ENCODE peak calls at places on chromosomes 1 and 21, in nine cellular contexts. One of them, this sample, is unnamed.

GRCh38 chr1:199113265-199113869 is 474.5 kb downstream of the PTPRC start:
- DNase-seq in fibroblast of the conjunctiva: peak
- DNase-seq in stimulated activated CD4-positive, alpha-beta T cell treated with anti-CD3 and anti-CD28 coated beads, Interleukin-1b, Interleukin-23, amount 100 ng/mL, for 4 hours: peak
- DNase-seq in brain microvascular endothelial cell: peak
- DNase-seq in astrocyte of the spinal cord: peak
- DNase-seq in H9: peak
- DNase-seq in AG08395: peak
- DNase-seq in activated T-helper 1 cell treated with anti-CD3 and anti-CD28 coated beads, Interleukin-2, amount 50 U/mL, for 16 hours: peak
- DNase-seq in cardiac septum: peak
- DNase-seq in this sample: no peak

GRCh38 chr21:43317254-43317748 is 109.6 kb downstream of the SIK1 start:
- DNase-seq in activated T-helper 1 cell treated with anti-CD3 and anti-CD28 coated beads, Interleukin-2, amount 50 U/mL, for 16 hours: no peak
- DNase-seq in astrocyte of the spinal cord: no peak
- DNase-seq in AG08395: no peak
- DNase-seq in fibroblast of the conjunctiva: no peak
- DNase-seq in H9: no peak
- DNase-seq in cardiac septum: no peak
- DNase-seq in brain microvascular endothelial cell: no peak
- DNase-seq in stimulated activated CD4-positive, alpha-beta T cell treated with anti-CD3 and anti-CD28 coated beads, Interleukin-1b, Interleukin-23, amount 100 ng/mL, for 4 hours: no peak
- DNase-seq in this sample: no peak

GRCh38 chr1:117396074-117396473 is 28.8 kb downstream of the MAN1A2 start:
- DNase-seq in cardiac septum: no peak
- DNase-seq in H9: no peak
- DNase-seq in activated T-helper 1 cell treated with anti-CD3 and anti-CD28 coated beads, Interleukin-2, amount 50 U/mL, for 16 hours: no peak
- DNase-seq in AG08395: no peak
- DNase-seq in fibroblast of the conjunctiva: no peak
- DNase-seq in astrocyte of the spinal cord: no peak
- DNase-seq in brain microvascular endothelial cell: no peak
- DNase-seq in stimulated activated CD4-positive, alpha-beta T cell treated with anti-CD3 and anti-CD28 coated beads, Interleukin-1b, Interleukin-23, amount 100 ng/mL, for 4 hours: no peak
- DNase-seq in this sample: no peak

GRCh38 chr1:164780863-164781262 is 221.9 kb downstream of the PBX1 start:
- DNase-seq in brain microvascular endothelial cell: peak
- DNase-seq in fibroblast of the conjunctiva: peak
- DNase-seq in activated T-helper 1 cell treated with anti-CD3 and anti-CD28 coated beads, Interleukin-2, amount 50 U/mL, for 16 hours: no peak
- DNase-seq in H9: no peak
- DNase-seq in stimulated activated CD4-positive, alpha-beta T cell treated with anti-CD3 and anti-CD28 coated beads, Interleukin-1b, Interleukin-23, amount 100 ng/mL, for 4 hours: no peak
- DNase-seq in cardiac septum: no peak
- DNase-seq in astrocyte of the spinal cord: peak
- DNase-seq in AG08395: peak
- DNase-seq in this sample: no peak

GRCh38 chr21:14541840-14542495 is 4.1 kb downstream of the SAMSN1 start:
- DNase-seq in H9: no peak
- DNase-seq in cardiac septum: no peak
- DNase-seq in AG08395: no peak
- DNase-seq in fibroblast of the conjunctiva: no peak
- DNase-seq in brain microvascular endothelial cell: no peak
- DNase-seq in activated T-helper 1 cell treated with anti-CD3 and anti-CD28 coated beads, Interleukin-2, amount 50 U/mL, for 16 hours: no peak
- DNase-seq in astrocyte of the spinal cord: no peak
- DNase-seq in stimulated activated CD4-positive, alpha-beta T cell treated with anti-CD3 and anti-CD28 coated beads, Interleukin-1b, Interleukin-23, amount 100 ng/mL, for 4 hours: no peak
- DNase-seq in this sample: no peak

GRCh38 chr1:227902641-227902990 is 45.1 kb downstream of the WNT9A start:
- DNase-seq in stimulated activated CD4-positive, alpha-beta T cell treated with anti-CD3 and anti-CD28 coated beads, Interleukin-1b, Interleukin-23, amount 100 ng/mL, for 4 hours: no peak
- DNase-seq in H9: no peak
- DNase-seq in AG08395: no peak
- DNase-seq in brain microvascular endothelial cell: no peak
- DNase-seq in fibroblast of the conjunctiva: no peak
- DNase-seq in astrocyte of the spinal cord: no peak
- DNase-seq in activated T-helper 1 cell treated with anti-CD3 and anti-CD28 coated beads, Interleukin-2, amount 50 U/mL, for 16 hours: no peak
- DNase-seq in cardiac septum: no peak
- DNase-seq in this sample: no peak

GRCh38 chr1:180615493-180616290 is 16.1 kb upstream of the XPR1 start:
- DNase-seq in brain microvascular endothelial cell: no peak
- DNase-seq in cardiac septum: no peak
- DNase-seq in activated T-helper 1 cell treated with anti-CD3 and anti-CD28 coated beads, Interleukin-2, amount 50 U/mL, for 16 hours: no peak
- DNase-seq in stimulated activated CD4-positive, alpha-beta T cell treated with anti-CD3 and anti-CD28 coated beads, Interleukin-1b, Interleukin-23, amount 100 ng/mL, for 4 hours: no peak
- DNase-seq in AG08395: no peak
- DNase-seq in astrocyte of the spinal cord: no peak
- DNase-seq in fibroblast of the conjunctiva: no peak
- DNase-seq in H9: no peak
- DNase-seq in this sample: no peak

GRCh38 chr1:245682638-245683376 is 528.0 kb downstream of the KIF26B start:
- DNase-seq in AG08395: peak
- DNase-seq in astrocyte of the spinal cord: no peak
- DNase-seq in brain microvascular endothelial cell: no peak
- DNase-seq in cardiac septum: peak
- DNase-seq in fibroblast of the conjunctiva: no peak
- DNase-seq in H9: no peak
- DNase-seq in activated T-helper 1 cell treated with anti-CD3 and anti-CD28 coated beads, Interleukin-2, amount 50 U/mL, for 16 hours: no peak
- DNase-seq in stimulated activated CD4-positive, alpha-beta T cell treated with anti-CD3 and anti-CD28 coated beads, Interleukin-1b, Interleukin-23, amount 100 ng/mL, for 4 hours: no peak
- DNase-seq in this sample: no peak

GRCh38 chr1:34403156-34403555 is 226.4 kb downstream of the C1orf94 start:
- DNase-seq in fibroblast of the conjunctiva: no peak
- DNase-seq in activated T-helper 1 cell treated with anti-CD3 and anti-CD28 coated beads, Interleukin-2, amount 50 U/mL, for 16 hours: no peak
- DNase-seq in cardiac septum: no peak
- DNase-seq in stimulated activated CD4-positive, alpha-beta T cell treated with anti-CD3 and anti-CD28 coated beads, Interleukin-1b, Interleukin-23, amount 100 ng/mL, for 4 hours: no peak
- DNase-seq in AG08395: no peak
- DNase-seq in H9: no peak
- DNase-seq in brain microvascular endothelial cell: no peak
- DNase-seq in astrocyte of the spinal cord: no peak
- DNase-seq in this sample: no peak

GRCh38 chr1:186782791-186783190 is 46.0 kb upstream of the PLA2G4A start:
- DNase-seq in activated T-helper 1 cell treated with anti-CD3 and anti-CD28 coated beads, Interleukin-2, amount 50 U/mL, for 16 hours: no peak
- DNase-seq in astrocyte of the spinal cord: no peak
- DNase-seq in cardiac septum: no peak
- DNase-seq in AG08395: no peak
- DNase-seq in brain microvascular endothelial cell: peak
- DNase-seq in fibroblast of the conjunctiva: no peak
- DNase-seq in stimulated activated CD4-positive, alpha-beta T cell treated with anti-CD3 and anti-CD28 coated beads, Interleukin-1b, Interleukin-23, amount 100 ng/mL, for 4 hours: no peak
- DNase-seq in H9: no peak
- DNase-seq in this sample: no peak

GRCh38 chr1:173043253-173043652 is 7.5 kb downstream of the TNFSF18 start:
- DNase-seq in brain microvascular endothelial cell: peak
- DNase-seq in fibroblast of the conjunctiva: no peak
- DNase-seq in stimulated activated CD4-positive, alpha-beta T cell treated with anti-CD3 and anti-CD28 coated beads, Interleukin-1b, Interleukin-23, amount 100 ng/mL, for 4 hours: no peak
- DNase-seq in H9: no peak
- DNase-seq in astrocyte of the spinal cord: peak
- DNase-seq in cardiac septum: no peak
- DNase-seq in AG08395: peak
- DNase-seq in activated T-helper 1 cell treated with anti-CD3 and anti-CD28 coated beads, Interleukin-2, amount 50 U/mL, for 16 hours: no peak
- DNase-seq in this sample: no peak

GRCh38 chr1:55420866-55421265 is 205.7 kb upstream of the USP24 start:
- DNase-seq in cardiac septum: no peak
- DNase-seq in stimulated activated CD4-positive, alpha-beta T cell treated with anti-CD3 and anti-CD28 coated beads, Interleukin-1b, Interleukin-23, amount 100 ng/mL, for 4 hours: no peak
- DNase-seq in activated T-helper 1 cell treated with anti-CD3 and anti-CD28 coated beads, Interleukin-2, amount 50 U/mL, for 16 hours: no peak
- DNase-seq in fibroblast of the conjunctiva: no peak
- DNase-seq in astrocyte of the spinal cord: no peak
- DNase-seq in AG08395: peak
- DNase-seq in brain microvascular endothelial cell: no peak
- DNase-seq in H9: no peak
- DNase-seq in this sample: no peak

GRCh38 chr1:21655748-21656147 is 13.4 kb downstream of the RAP1GAP start:
- DNase-seq in activated T-helper 1 cell treated with anti-CD3 and anti-CD28 coated beads, Interleukin-2, amount 50 U/mL, for 16 hours: no peak
- DNase-seq in stimulated activated CD4-positive, alpha-beta T cell treated with anti-CD3 and anti-CD28 coated beads, Interleukin-1b, Interleukin-23, amount 100 ng/mL, for 4 hours: no peak
- DNase-seq in brain microvascular endothelial cell: no peak
- DNase-seq in astrocyte of the spinal cord: no peak
- DNase-seq in AG08395: peak
- DNase-seq in H9: peak
- DNase-seq in fibroblast of the conjunctiva: no peak
- DNase-seq in cardiac septum: no peak
- DNase-seq in this sample: no peak

GRCh38 chr1:108949044-108949443 is 14.2 kb downstream of the CLCC1 start:
- DNase-seq in cardiac septum: no peak
- DNase-seq in stimulated activated CD4-positive, alpha-beta T cell treated with anti-CD3 and anti-CD28 coated beads, Interleukin-1b, Interleukin-23, amount 100 ng/mL, for 4 hours: no peak
- DNase-seq in H9: no peak
- DNase-seq in brain microvascular endothelial cell: no peak
- DNase-seq in astrocyte of the spinal cord: no peak
- DNase-seq in fibroblast of the conjunctiva: no peak
- DNase-seq in AG08395: no peak
- DNase-seq in activated T-helper 1 cell treated with anti-CD3 and anti-CD28 coated beads, Interleukin-2, amount 50 U/mL, for 16 hours: no peak
- DNase-seq in this sample: no peak

GRCh38 chr1:231157311-231157710 is 4.5 kb upstream of the TRIM67 start:
- DNase-seq in brain microvascular endothelial cell: no peak
- DNase-seq in fibroblast of the conjunctiva: no peak
- DNase-seq in stimulated activated CD4-positive, alpha-beta T cell treated with anti-CD3 and anti-CD28 coated beads, Interleukin-1b, Interleukin-23, amount 100 ng/mL, for 4 hours: no peak
- DNase-seq in astrocyte of the spinal cord: no peak
- DNase-seq in H9: no peak
- DNase-seq in activated T-helper 1 cell treated with anti-CD3 and anti-CD28 coated beads, Interleukin-2, amount 50 U/mL, for 16 hours: no peak
- DNase-seq in cardiac septum: no peak
- DNase-seq in AG08395: no peak
- DNase-seq in this sample: no peak